ENCODE peak calls at places on chromosomes 1 and 21, in seven cellular contexts. A is A549; L is H7; Y is LoVo; D is stimulated activated naive CD8-positive, alpha-beta T cell treated with anti-CD3 and anti-CD28 coated beads, Interleukin-15, amount 100 ng/mL, for 72 hours; H is left cardiac atrium; B is NCI-H345. V is an unnamed sample.

GRCh38 chr1:53992085-53992874 is 25.7 kb downstream of the LDLRAD1 start:
- DNase-seq in Y (peak), D (no peak), L (peak), A (no peak), H (no peak), B (no peak), V (peak)

GRCh38 chr1:211621471-211622198 is 42.7 kb upstream of the SLC30A1 start:
- DNase-seq in D (no peak), Y (no peak), B (no peak), A (no peak), H (peak), L (no peak), V (no peak)

GRCh38 chr1:223401873-223402789 is 8.9 kb downstream of the CCDC185 start:
- DNase-seq in D (no peak), H (no peak), A (peak), B (no peak), Y (peak), L (no peak), V (no peak)

GRCh38 chr1:94301186-94301585 is 63.8 kb upstream of the ARHGAP29 start:
- DNase-seq in L (no peak), B (no peak), A (no peak), Y (no peak), D (no peak), H (no peak), V (no peak)

GRCh38 chr21:46082638-46083270 is 15.2 kb upstream of the COL6A2 start:
- DNase-seq in B (no peak), L (no peak), Y (no peak), A (no peak), D (no peak), H (no peak), V (no peak)

GRCh38 chr1:101190441-101190840 is 46.4 kb upstream of the S1PR1 start:
- DNase-seq in H (no peak), L (no peak), B (no peak), D (no peak), Y (no peak), A (no peak), V (no peak)

GRCh38 chr1:193104496-193104905 is 713 bp downstream of the GLRX2 start:
- DNase-seq in D (peak), L (peak), A (peak), H (peak), Y (peak), B (peak), V (peak)

GRCh38 chr1:29850358-29850757 is 614.0 kb downstream of the PTPRU start:
- DNase-seq in B (no peak), Y (no peak), D (no peak), L (no peak), A (no peak), H (no peak), V (no peak)

GRCh38 chr1:45863117-45863670 is 59.8 kb downstream of the MAST2 start:
- DNase-seq in B (peak), H (no peak), Y (no peak), A (no peak), D (no peak), L (no peak), V (no peak)

GRCh38 chr21:28669331-28669730 is 323.3 kb downstream of the LTN1 start:
- DNase-seq in B (no peak), L (no peak), D (no peak), H (no peak), A (no peak), Y (no peak), V (no peak)

GRCh38 chr1:214028095-214028494 is 40.3 kb downstream of the PROX1 start:
- DNase-seq in Y (no peak), D (no peak), B (no peak), A (no peak), H (no peak), L (no peak), V (no peak)

GRCh38 chr1:155077758-155078495 is 710 bp upstream of the EFNA3 start:
- DNase-seq in D (no peak), A (no peak), B (peak), H (no peak), Y (no peak), L (no peak), V (no peak)

GRCh38 chr1:107739183-107739582 is 225.8 kb downstream of the VAV3 start:
- DNase-seq in D (no peak), H (no peak), B (no peak), Y (no peak), L (no peak), A (no peak), V (no peak)

GRCh38 chr21:46054447-46054846 is 43.5 kb upstream of the COL6A2 start:
- DNase-seq in Y (no peak), B (no peak), D (no peak), H (no peak), L (peak), A (no peak), V (no peak)

GRCh38 chr1:159188375-159188788 is 16.3 kb upstream of the ACKR1 start:
- DNase-seq in D (no peak), B (no peak), A (no peak), L (peak), H (peak), Y (no peak), V (no peak)

GRCh38 chr1:161733526-161733925 is 12.2 kb downstream of the FCRLB start:
- DNase-seq in D (no peak), B (no peak), H (no peak), Y (peak), A (no peak), L (no peak), V (no peak)

GRCh38 chr1:233885196-233886028 is 19.1 kb upstream of the SLC35F3 start:
- DNase-seq in Y (peak), B (no peak), L (no peak), H (no peak), D (no peak), A (no peak), V (no peak)

GRCh38 chr1:6111571-6111970 is 65.9 kb downstream of the KCNAB2 start:
- DNase-seq in D (no peak), L (no peak), Y (no peak), H (no peak), A (no peak), B (peak), V (no peak)

GRCh38 chr1:214004014-214004413 is 16.2 kb downstream of the PROX1 start:
- DNase-seq in Y (no peak), L (no peak), A (no peak), H (no peak), B (no peak), D (no peak), V (no peak)

GRCh38 chr1:119888476-119888875 is 7.8 kb downstream of the ADAM30 start:
- DNase-seq in L (no peak), D (no peak), H (no peak), Y (no peak), B (no peak), A (no peak), V (no peak)

GRCh38 chr1:9284061-9284460 is 8.6 kb upstream of the SPSB1 start:
- DNase-seq in D (no peak), L (no peak), B (no peak), H (no peak), A (no peak), Y (no peak), V (no peak)

GRCh38 chr1:110610084-110610483 is 3.9 kb upstream of the KCNA2 start:
- DNase-seq in B (no peak), D (no peak), H (no peak), L (no peak), Y (no peak), A (no peak), V (no peak)

GRCh38 chr1:204275695-204276596 is 62.2 kb upstream of the GOLT1A start:
- DNase-seq in A (no peak), L (no peak), Y (no peak), B (no peak), H (no peak), D (no peak), V (no peak)